ENCODE peak calls at places on chromosome 10, in ten cellular contexts. P is lower lobe of right lung; K is cardiac muscle cell; Y is SJSA1; C is stomach; J is brain microvascular endothelial cell; U is heart right ventricle; E is SK-N-SH; A is CD4-positive, alpha-beta T cell; V is thoracic aorta. W is an unnamed sample.

GRCh38 chr10:132588301-132589013 is 50.9 kb downstream of the INPP5A start:
- DNase-seq in P (peak), K (peak), Y (no peak), C (no peak), J (peak), U (peak), E (no peak), A (no peak), V (no peak), W (no peak)

GRCh38 chr10:49281461-49281860 is 17.5 kb upstream of the C10orf71 start:
- DNase-seq in P (no peak), K (no peak), Y (no peak), C (peak), J (no peak), U (no peak), E (peak), A (no peak), V (no peak), W (no peak)

GRCh38 chr10:20007426-20007825 is 191.2 kb downstream of the PLXDC2 start:
- DNase-seq in P (no peak), K (no peak), Y (no peak), C (no peak), J (peak), U (no peak), E (no peak), A (no peak), V (no peak), W (peak)

GRCh38 chr10:119316729-119317097 is 109.3 kb downstream of the GRK5 start:
- DNase-seq in P (no peak), K (peak), Y (peak), C (no peak), J (peak), U (no peak), E (no peak), A (no peak), V (peak), W (no peak)

GRCh38 chr10:83343676-83344075 is 795.6 kb upstream of the GHITM start:
- DNase-seq in P (no peak), K (peak), Y (no peak), C (no peak), J (no peak), U (no peak), E (no peak), A (no peak), V (no peak), W (no peak)

GRCh38 chr10:100970076-100970913 is 991 bp downstream of the SEMA4G start:
- DNase-seq in P (no peak), K (no peak), Y (no peak), C (peak), J (no peak), U (no peak), E (peak), A (no peak), V (no peak), W (no peak)

GRCh38 chr10:95552680-95553342 is 8.4 kb downstream of the SORBS1 start:
- DNase-seq in P (no peak), K (no peak), Y (peak), C (no peak), J (no peak), U (no peak), E (no peak), A (no peak), V (no peak), W (no peak)

GRCh38 chr10:19245889-19246841 is 197.6 kb downstream of the MALRD1 start:
- DNase-seq in P (no peak), K (no peak), Y (no peak), C (no peak), J (no peak), U (no peak), E (peak), A (no peak), V (no peak), W (no peak)

GRCh38 chr10:113891476-113891875 is 37.0 kb downstream of the NHLRC2 start:
- DNase-seq in P (no peak), K (no peak), Y (peak), C (no peak), J (no peak), U (no peak), E (no peak), A (no peak), V (no peak), W (no peak)

GRCh38 chr10:3131098-3131497 is 41.5 kb downstream of the PITRM1 start:
- DNase-seq in P (no peak), K (peak), Y (no peak), C (no peak), J (no peak), U (no peak), E (no peak), A (no peak), V (no peak), W (peak)

GRCh38 chr10:88975377-88975720 is 15.2 kb upstream of the FAS start:
- DNase-seq in P (no peak), K (no peak), Y (no peak), C (no peak), J (no peak), U (no peak), E (no peak), A (no peak), V (no peak), W (no peak)

GRCh38 chr10:69498711-69499471 is 47.6 kb downstream of the TSPAN15 start:
- DNase-seq in P (peak), K (no peak), Y (no peak), C (peak), J (no peak), U (no peak), E (no peak), A (no peak), V (no peak), W (no peak)

GRCh38 chr10:43141421-43141820 is 3.2 kb downstream of the CSGALNACT2 start:
- DNase-seq in P (no peak), K (no peak), Y (no peak), C (no peak), J (no peak), U (no peak), E (no peak), A (no peak), V (no peak), W (no peak)

GRCh38 chr10:119022846-119023552 is 6.5 kb upstream of the NANOS1 start:
- DNase-seq in P (no peak), K (peak), Y (peak), C (no peak), J (peak), U (no peak), E (peak), A (no peak), V (no peak), W (no peak)

GRCh38 chr10:79449181-79450146 is 4.0 kb upstream of the ZCCHC24 start:
- DNase-seq in P (peak), K (no peak), Y (no peak), C (peak), J (no peak), U (no peak), E (no peak), A (no peak), V (no peak), W (no peak)

GRCh38 chr10:27464993-27465392 is 39.1 kb upstream of the RAB18 start:
- DNase-seq in P (no peak), K (no peak), Y (no peak), C (no peak), J (no peak), U (no peak), E (no peak), A (no peak), V (no peak), W (no peak)

GRCh38 chr10:102347236-102347828 is 48.2 kb upstream of the NFKB2 start:
- DNase-seq in P (peak), K (peak), Y (peak), C (peak), J (peak), U (peak), E (peak), A (no peak), V (no peak), W (no peak)

GRCh38 chr10:91006752-91007346 is 86.0 kb upstream of the ANKRD1 start:
- DNase-seq in P (no peak), K (no peak), Y (no peak), C (no peak), J (no peak), U (no peak), E (no peak), A (no peak), V (no peak), W (no peak)
- H3K27ac ChIP-seq in P (peak), K (no peak), Y (no peak), C (no peak), J (no peak), U (no peak), E (peak), A (no peak), V (peak), W (no peak)

GRCh38 chr10:129560355-129560754 is 93.3 kb downstream of the MGMT start:
- DNase-seq in P (no peak), K (no peak), Y (no peak), C (no peak), J (no peak), U (no peak), E (no peak), A (no peak), V (no peak), W (no peak)
- H3K27ac ChIP-seq in P (no peak), K (no peak), Y (no peak), C (no peak), J (no peak), U (no peak), E (no peak), A (no peak), V (no peak), W (no peak)

GRCh38 chr10:5860039-5860438 is 29.7 kb downstream of the ANKRD16 start:
- DNase-seq in P (no peak), K (no peak), Y (no peak), C (no peak), J (no peak), U (no peak), E (no peak), A (no peak), V (no peak), W (no peak)
- H3K27ac ChIP-seq in P (no peak), K (peak), Y (peak), C (no peak), J (no peak), U (no peak), E (no peak), A (no peak), V (no peak), W (no peak)

GRCh38 chr10:4980793-4981192 is 17.6 kb downstream of the AKR1C1 start:
- DNase-seq in P (no peak), K (no peak), Y (no peak), C (no peak), J (no peak), U (no peak), E (no peak), A (no peak), V (no peak), W (no peak)
- H3K27ac ChIP-seq in P (peak), K (no peak), Y (no peak), C (no peak), J (no peak), U (no peak), E (no peak), A (no peak), V (no peak), W (no peak)

GRCh38 chr10:37124532-37124931 is 866 bp upstream of the ANKRD30A start:
- DNase-seq in P (no peak), K (no peak), Y (no peak), C (no peak), J (no peak), U (no peak), E (peak), A (no peak), V (no peak), W (no peak)
- H3K27ac ChIP-seq in P (no peak), K (no peak), Y (no peak), C (no peak), J (no peak), U (no peak), E (no peak), A (no peak), V (no peak), W (no peak)

DNA sequence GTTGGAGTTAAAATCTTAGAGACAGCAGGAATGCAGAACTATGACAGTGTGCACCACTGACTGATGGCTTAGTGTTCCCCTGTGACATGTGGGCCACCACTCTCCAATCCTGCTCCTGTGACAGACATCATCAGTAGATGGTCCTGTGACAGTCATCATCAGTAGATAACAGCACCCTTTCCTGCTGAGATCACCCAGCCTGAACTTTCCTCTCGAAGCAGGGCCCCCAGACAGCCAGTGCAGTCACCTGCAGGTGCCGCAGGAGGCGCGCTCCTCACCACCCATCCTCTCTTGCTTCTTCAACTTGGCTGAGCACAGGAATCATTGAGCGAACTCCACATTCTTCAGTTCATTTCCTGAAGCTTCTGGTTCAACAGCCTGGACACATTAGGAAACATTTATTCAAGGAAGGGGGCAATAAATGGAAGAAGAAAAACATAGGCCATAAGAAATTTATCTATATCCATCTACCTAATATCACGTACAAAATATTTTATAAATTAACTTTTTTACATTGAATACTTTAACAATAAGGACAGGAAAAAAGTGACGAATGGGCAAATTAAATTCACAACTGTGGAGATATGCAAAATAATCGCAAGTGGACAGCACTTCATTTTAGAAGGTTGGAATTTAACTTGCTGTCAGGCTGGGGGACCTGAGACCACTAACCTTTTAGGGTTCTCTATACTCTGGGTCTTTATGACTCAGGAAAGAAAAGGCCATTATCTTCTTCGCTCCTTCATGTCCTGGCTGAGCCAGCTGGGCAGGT is 32.0 kb upstream of the MKI67 start:
- DNase-seq in P (no peak), K (no peak), Y (no peak), C (no peak), J (no peak), U (no peak), E (no peak), A (no peak), V (no peak), W (no peak)
- H3K27ac ChIP-seq in P (no peak), K (no peak), Y (no peak), C (no peak), J (no peak), U (no peak), E (no peak), A (no peak), V (no peak), W (no peak)

GRCh38 chr10:63157845-63158624 is 24.9 kb downstream of the NRBF2 start:
- DNase-seq in P (no peak), K (peak), Y (peak), C (no peak), J (peak), U (no peak), E (peak), A (peak), V (no peak), W (peak)

GRCh38 chr10:63156236-63156635 is 23.1 kb downstream of the NRBF2 start:
- DNase-seq in P (no peak), K (peak), Y (no peak), C (no peak), J (no peak), U (no peak), E (no peak), A (no peak), V (no peak), W (no peak)

GRCh38 chr10:63154546-63155387 is 21.6 kb downstream of the NRBF2 start:
- DNase-seq in P (no peak), K (no peak), Y (no peak), C (no peak), J (no peak), U (no peak), E (no peak), A (no peak), V (no peak), W (no peak)

GRCh38 chr10:63150745-63151144 is 17.6 kb downstream of the NRBF2 start:
- DNase-seq in P (no peak), K (no peak), Y (no peak), C (no peak), J (no peak), U (no peak), E (no peak), A (no peak), V (no peak), W (no peak)

DNA sequence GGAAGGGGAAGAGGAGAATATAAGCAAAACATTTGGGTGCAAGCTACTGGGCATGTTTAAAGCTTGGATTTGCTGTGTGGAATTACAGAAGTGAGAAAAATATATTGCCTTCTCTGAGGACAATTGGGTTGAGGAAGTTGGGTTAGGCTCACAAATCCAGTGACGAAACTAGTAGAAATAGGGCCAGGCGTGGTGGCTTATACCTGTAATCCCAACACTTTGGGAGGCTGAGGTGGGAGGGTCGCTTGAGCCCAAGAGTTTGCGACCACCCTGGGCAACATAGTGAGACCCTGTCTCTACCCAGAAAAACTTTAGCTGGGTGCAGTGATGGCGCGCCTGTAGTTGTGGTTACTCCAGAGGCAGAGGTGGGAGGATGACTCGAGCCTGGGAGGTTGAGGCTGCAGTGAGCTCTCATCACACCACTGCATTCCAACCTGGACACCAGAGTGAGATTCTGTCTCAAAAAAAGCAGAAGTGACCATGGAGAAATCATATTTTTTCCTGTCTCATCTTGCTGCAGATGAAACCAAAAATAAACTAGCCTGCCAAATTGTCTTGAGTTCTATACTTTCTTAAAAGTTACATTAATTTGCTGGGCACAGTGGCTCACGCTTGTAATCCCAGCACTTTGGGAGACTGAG is 22.4 kb downstream of the NRBF2 start:
- DNase-seq in P (no peak), K (no peak), Y (no peak), C (no peak), J (no peak), U (no peak), E (no peak), A (no peak), V (no peak), W (no peak)
- H3K27ac ChIP-seq in P (no peak), K (no peak), Y (no peak), C (no peak), J (no peak), U (peak), E (no peak), A (no peak), V (no peak), W (peak)

W was measured in epithelial cell of prostate.